ENCODE peak calls at places on chromosomes 12 and 14, in five cellular contexts. X is K562, L is HepG2, W is GM12878, S is H1. H is an unnamed sample.

GRCh38 chr12:55675671-55676070 is 32.0 kb downstream of the ITGA7 start:
- DNase-seq in W (no peak), S (no peak), X (no peak), L (no peak), H (no peak)

GRCh38 chr12:132239392-132239791 is 90.0 kb downstream of the GALNT9 start:
- DNase-seq in S (no peak), W (no peak), X (no peak), L (no peak), H (no peak)

GRCh38 chr12:125092872-125093680 is 27.8 kb downstream of the AACS start:
- DNase-seq in L (peak; percentile 92), X (peak; percentile 46), W (no peak), S (no peak), H (peak; percentile 31)

GRCh38 chr14:61388976-61389576 is 67.7 kb downstream of the PRKCH start:
- DNase-seq in L (no peak), S (no peak), X (no peak), W (no peak), H (no peak)

GRCh38 chr12:19239616-19240234 is 110.2 kb downstream of the PLEKHA5 start:
- DNase-seq in W (no peak), S (no peak), L (no peak), X (no peak), H (no peak)

GRCh38 chr14:22985894-22986507 is 3.6 kb upstream of the AJUBA start:
- DNase-seq in X (no peak), L (no peak), S (no peak), W (no peak), H (no peak)

GRCh38 chr12:25759752-25760151 is 198.7 kb upstream of the RASSF8 start:
- DNase-seq in X (no peak), W (no peak), L (no peak), S (no peak), H (no peak)

GRCh38 chr12:75844049-75844448 is 187.5 kb downstream of the PHLDA1 start:
- DNase-seq in S (no peak), L (no peak), W (no peak), X (no peak), H (no peak)

GRCh38 chr14:65948302-65948701 is 535.8 kb downstream of the FUT8 start:
- DNase-seq in W (no peak), X (no peak), L (peak; percentile 22), S (no peak), H (peak; percentile 17)

GRCh38 chr12:110536834-110537604 is 34.9 kb downstream of the RAD9B start:
- DNase-seq in S (no peak), X (no peak), L (no peak), W (no peak), H (no peak)

GRCh38 chr14:21192447-21192822 is 36.6 kb upstream of the OR5AU1 start:
- DNase-seq in W (no peak), X (no peak), L (no peak), S (no peak), H (no peak)

GRCh38 chr12:5633102-5633501 is 201.2 kb downstream of the NTF3 start:
- DNase-seq in L (no peak), X (no peak), W (no peak), S (no peak), H (no peak)

GRCh38 chr12:94157891-94158495 is 9.6 kb downstream of the PLXNC1 start:
- DNase-seq in S (no peak), X (no peak), W (peak; percentile 59), L (no peak), H (no peak)

GRCh38 chr14:66507181-66507721 is 696 bp upstream of the GPHN start:
- DNase-seq in S (no peak), W (no peak), X (no peak), L (no peak), H (peak; percentile 65)

GRCh38 chr14:95130545-95130944 is 26.8 kb downstream of the DICER1 start:
- DNase-seq in S (no peak), W (no peak), L (no peak), X (no peak), H (no peak)

GRCh38 chr14:97779140-97779539 is 982.0 kb downstream of the VRK1 start:
- DNase-seq in L (no peak), W (no peak), S (no peak), X (no peak), H (no peak)

GRCh38 chr12:51399893-51400292 is 8.7 kb upstream of the GALNT6 start:
- DNase-seq in S (no peak), L (peak; percentile 35), X (no peak), W (no peak), H (no peak)

GRCh38 chr14:71803539-71804260 is 128.5 kb upstream of the RGS6 start:
- DNase-seq in L (no peak), W (no peak), X (no peak), S (no peak), H (no peak)

GRCh38 chr12:6323340-6323994 is 13.0 kb downstream of the PLEKHG6 start:
- DNase-seq in L (peak; percentile 78), S (peak; percentile 72), W (peak; percentile 71), X (peak; percentile 73), H (peak; percentile 92)

GRCh38 chr12:85275359-85275758 is 4.7 kb upstream of the ALX1 start:
- DNase-seq in S (no peak), X (no peak), L (no peak), W (no peak), H (peak; percentile 18)

GRCh38 chr12:94761559-94761958 is 111.2 kb upstream of the TMCC3 start:
- DNase-seq in W (no peak), X (no peak), L (peak; percentile 9), S (no peak), H (no peak)

GRCh38 chr12:105476616-105477015 is 146.1 kb downstream of the C12orf75 start:
- DNase-seq in W (peak; percentile 28), X (no peak), L (no peak), S (no peak), H (no peak)

GRCh38 chr12:104865080-104865479 is 93.0 kb downstream of the SLC41A2 start:
- DNase-seq in S (no peak), X (no peak), W (peak; percentile 45), L (no peak), H (no peak)

GRCh38 chr14:101797785-101798342 is 36.4 kb downstream of the PPP2R5C start:
- DNase-seq in S (no peak), W (no peak), L (no peak), X (no peak), H (no peak)

GRCh38 chr14:69044965-69045555 is 66.0 kb upstream of the ACTN1 start:
- DNase-seq in L (no peak), X (no peak), S (no peak), W (no peak), H (no peak)

GRCh38 chr12:118136559-118137003 is 657 bp downstream of the PEBP1 start:
- DNase-seq in L (peak; percentile 52), W (no peak), X (peak; percentile 41), S (no peak), H (peak; percentile 71)

GRCh38 chr14:68261092-68261842 is 441.7 kb downstream of the RAD51B start:
- DNase-seq in X (no peak), L (no peak), W (no peak), S (peak; percentile 31), H (peak; percentile 91)

GRCh38 chr12:62214847-62215246 is 45.4 kb upstream of the USP15 start:
- DNase-seq in X (no peak), L (no peak), W (no peak), S (no peak), H (peak; percentile 7)

GRCh38 chr14:74148705-74149104 is 63.9 kb downstream of the LIN52 start:
- DNase-seq in W (no peak), S (no peak), X (no peak), L (no peak), H (no peak)

GRCh38 chr12:10718279-10718821 is 4.8 kb downstream of the YBX3 start:
- DNase-seq in X (no peak), S (no peak), L (no peak), W (no peak), H (peak; percentile 32)

GRCh38 chr14:54116163-54116562 is 159.5 kb upstream of the BMP4 start:
- DNase-seq in S (no peak), W (no peak), L (no peak), X (no peak), H (no peak)

GRCh38 chr14:74978416-74978947 is 23.1 kb upstream of the PGF start:
- DNase-seq in L (no peak), X (no peak), S (no peak), W (no peak), H (no peak)

GRCh38 chr12:39905152-39905551 is 200.7 kb downstream of the SLC2A13 start:
- DNase-seq in S (no peak), X (no peak), L (no peak), W (no peak), H (no peak)

DNA sequence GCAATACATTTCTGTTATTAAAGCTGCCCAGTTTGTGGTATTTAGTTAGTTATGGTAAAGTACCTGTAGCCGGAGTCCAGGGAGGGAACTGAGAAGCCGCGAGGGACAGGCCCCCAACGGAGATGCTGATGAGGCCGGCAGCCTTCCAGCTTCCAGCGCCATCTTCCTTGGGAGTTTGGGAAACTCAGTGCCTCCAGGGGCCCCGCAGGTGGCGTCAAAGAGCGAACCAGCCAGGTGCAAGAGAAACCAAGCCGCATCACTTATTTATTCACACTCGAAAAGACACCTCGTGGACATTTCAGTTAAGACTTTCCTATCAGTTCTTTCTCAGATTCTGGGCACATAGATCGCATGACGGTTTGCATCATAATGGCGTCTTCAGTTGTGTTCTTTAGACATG is 216.6 kb downstream of the GLT1D1 start:
- DNase-seq in W (no peak), X (peak; percentile 24), S (no peak), L (no peak), H (peak; percentile 65)
- TF ChIP-seq CTCF in W (no peak), X (peak; percentile 45), S (peak; percentile 54), L (no peak), H (peak; percentile 44)

GRCh38 chr12:15194947-15195346 is 26.3 kb downstream of the RERG start:
- DNase-seq in X (no peak), L (no peak), S (no peak), W (no peak), H (no peak)
- H3K27ac ChIP-seq in X (no peak overlapping the region), L (no peak overlapping the region), S (no peak overlapping the region), W (no peak overlapping the region), H (no peak overlapping the region)

GRCh38 chr14:104542871-104543830 is 36.4 kb upstream of the C14orf180 start:
- DNase-seq in W (no peak), L (no peak), S (no peak), X (no peak), H (no peak)
- TF ChIP-seq CREB1 in W (no peak), L (no peak), S (no peak), X (no peak), H (no peak)

GRCh38 chr14:50943943-50944646 is at the start of gene PYGL:
- DNase-seq in X (peak; percentile 72), L (peak; percentile 55), W (no peak), S (no peak), H (peak; percentile 89)
- TF ChIP-seq CTCF in X (no peak), L (peak; percentile 61), W (no peak), S (no peak), H (no peak)